ENCODE peak calls at places on chromosomes 16 and 17, in nine cellular contexts. W is MM.1S, Z is left lung, K is psoas muscle, G is cardiac muscle cell, V is stomach, F is A549, O is upper lobe of right lung, X is A673. C is an unnamed sample.

GRCh38 chr16:77289331-77289809 is 90.2 kb downstream of the SYCE1L start:
- DNase-seq in F (peak), K (no peak), Z (no peak), W (no peak), G (peak), X (no peak), O (no peak), V (no peak), C (no peak)

GRCh38 chr16:25260416-25260815 is 2.8 kb upstream of the ZKSCAN2 start:
- DNase-seq in X (no peak), W (no peak), V (no peak), F (no peak), K (no peak), G (no peak), Z (no peak), O (no peak), C (no peak)

GRCh38 chr16:88533381-88533831 is 36.8 kb upstream of the ZC3H18 start:
- DNase-seq in X (peak), Z (peak), G (peak), W (no peak), O (no peak), K (peak), F (no peak), V (no peak), C (no peak)

GRCh38 chr16:14366974-14367707 is 262.9 kb downstream of the PARN start:
- DNase-seq in W (no peak), V (no peak), X (no peak), O (no peak), F (no peak), Z (peak), K (no peak), G (no peak), C (no peak)

GRCh38 chr17:58085039-58085715 is 2.0 kb downstream of the DYNLL2 start:
- DNase-seq in X (no peak), F (no peak), O (no peak), Z (no peak), V (no peak), G (no peak), W (no peak), K (no peak), C (no peak)

GRCh38 chr16:67137605-67138004 is 13.2 kb downstream of the B3GNT9 start:
- DNase-seq in W (no peak), O (no peak), K (no peak), G (peak), X (peak), V (no peak), F (no peak), Z (no peak), C (no peak)

GRCh38 chr17:17196776-17197175 is 9.4 kb downstream of the PLD6 start:
- DNase-seq in W (no peak), O (no peak), Z (no peak), K (no peak), G (no peak), X (no peak), F (no peak), V (no peak), C (no peak)

GRCh38 chr16:88377961-88378360 is 4.8 kb upstream of the ZNF469 start:
- DNase-seq in O (peak), K (no peak), V (no peak), Z (peak), X (no peak), F (no peak), W (no peak), G (no peak), C (no peak)

GRCh38 chr17:75459590-75460267 is 3.3 kb downstream of the TMEM94 start:
- DNase-seq in X (no peak), K (no peak), O (no peak), V (peak), F (no peak), W (peak), G (no peak), Z (no peak), C (no peak)

GRCh38 chr16:180921-181667 is 835 bp downstream of the HBQ1 start:
- DNase-seq in Z (peak), F (peak), W (peak), K (peak), X (peak), O (peak), V (peak), G (peak), C (no peak)

GRCh38 chr17:65918921-65919546 is 272.9 kb downstream of the CEP112 start:
- DNase-seq in F (no peak), V (no peak), Z (no peak), K (no peak), O (no peak), G (peak), W (no peak), X (peak), C (no peak)

GRCh38 chr17:44444735-44445105 is 55.3 kb upstream of the ITGA2B start:
- DNase-seq in W (no peak), Z (no peak), G (peak), F (peak), O (no peak), K (no peak), V (no peak), X (no peak), C (no peak)

GRCh38 chr16:35296962-35297653 is 1837.7 kb downstream of the TP53TG3F start:
- DNase-seq in G (no peak), K (no peak), Z (no peak), F (no peak), O (no peak), W (no peak), V (no peak), X (no peak), C (no peak)

GRCh38 chr17:1188812-1189211 is 9.0 kb upstream of the ABR start:
- DNase-seq in W (no peak), V (peak), K (peak), O (peak), Z (peak), G (peak), X (no peak), F (no peak), C (no peak)

GRCh38 chr16:564690-565419 is 1.9 kb upstream of the NHLRC4 start:
- DNase-seq in V (no peak), W (no peak), O (no peak), X (no peak), K (no peak), G (no peak), Z (no peak), F (no peak), C (no peak)

GRCh38 chr17:80732268-80732667 is 187.6 kb downstream of the RPTOR start:
- DNase-seq in V (no peak), G (no peak), O (no peak), X (peak), W (no peak), K (no peak), Z (no peak), F (no peak), C (no peak)

GRCh38 chr17:40070895-40071719 is 8.3 kb downstream of the THRA start:
- DNase-seq in X (no peak), G (no peak), Z (peak), W (no peak), F (peak), V (peak), K (peak), O (peak), C (peak)

GRCh38 chr17:74529243-74529642 is 2.0 kb downstream of the CD300LB start:
- DNase-seq in F (no peak), Z (no peak), X (no peak), O (no peak), G (no peak), K (no peak), V (peak), W (no peak), C (peak)

GRCh38 chr17:12231027-12231682 is 210.5 kb downstream of the MAP2K4 start:
- DNase-seq in G (no peak), F (peak), X (no peak), W (no peak), V (no peak), Z (no peak), K (no peak), O (no peak), C (no peak)

GRCh38 chr16:84617068-84617630 is 729 bp downstream of the COTL1 start:
- DNase-seq in K (no peak), Z (peak), O (peak), W (no peak), G (no peak), X (no peak), V (peak), F (no peak), C (no peak)

GRCh38 chr17:77286641-77287431 is 146.1 kb downstream of the SEC14L1 start:
- DNase-seq in F (peak), W (no peak), G (peak), V (peak), Z (peak), X (no peak), O (peak), K (peak), C (peak)

GRCh38 chr16:88957887-88958577 is 19.0 kb downstream of the CBFA2T3 start:
- DNase-seq in Z (peak), W (no peak), V (no peak), X (no peak), F (no peak), K (peak), O (no peak), G (no peak), C (no peak)

GRCh38 chr16:24915576-24915975 is 69.8 kb downstream of the SLC5A11 start:
- DNase-seq in O (no peak), G (no peak), X (no peak), F (no peak), W (no peak), V (no peak), Z (no peak), K (no peak), C (no peak)

GRCh38 chr17:62819511-62820221 is 11.6 kb upstream of the MARCHF10 start:
- DNase-seq in X (peak), Z (peak), F (peak), V (peak), G (peak), O (peak), K (peak), W (no peak), C (peak)

GRCh38 chr16:82603784-82604411 is 22.9 kb upstream of the CDH13 start:
- DNase-seq in X (peak), W (no peak), V (peak), O (no peak), Z (no peak), G (peak), K (peak), F (peak), C (no peak)

GRCh38 chr16:75265911-75266701 is 14.7 kb upstream of the BCAR1 start:
- DNase-seq in G (peak), K (peak), O (peak), W (no peak), F (peak), X (peak), V (peak), Z (peak), C (no peak)

GRCh38 chr17:7328009-7328408 is 1.1 kb downstream of the NEURL4 start:
- DNase-seq in X (no peak), O (no peak), V (no peak), F (no peak), G (no peak), W (no peak), Z (no peak), K (no peak), C (no peak)

GRCh38 chr17:7328840-7329359 is at the start of gene NEURL4:
- DNase-seq in Z (no peak), F (peak), W (peak), V (no peak), X (no peak), G (peak), O (no peak), K (no peak), C (no peak)

GRCh38 chr17:7330099-7331015 is 1.2 kb upstream of the NEURL4 start:
- DNase-seq in Z (peak), G (peak), V (peak), X (peak), O (peak), K (peak), W (peak), F (peak), C (peak)

GRCh38 chr17:7327501-7327900 is 1.6 kb downstream of the NEURL4 start:
- DNase-seq in G (no peak), W (no peak), X (no peak), V (no peak), Z (no peak), F (no peak), K (no peak), O (no peak), C (no peak)

GRCh38 chr17:7329360-7330098 is 394 bp upstream of the NEURL4 start:
- DNase-seq in Z (peak), K (peak), O (peak), X (peak), F (peak), W (peak), V (peak), G (peak), C (peak)
- TF ChIP-seq CTCF in Z (no peak), K (no peak), O (no peak), X (no peak), F (no peak), W (no peak), V (no peak), G (no peak), C (no peak)

DNA sequence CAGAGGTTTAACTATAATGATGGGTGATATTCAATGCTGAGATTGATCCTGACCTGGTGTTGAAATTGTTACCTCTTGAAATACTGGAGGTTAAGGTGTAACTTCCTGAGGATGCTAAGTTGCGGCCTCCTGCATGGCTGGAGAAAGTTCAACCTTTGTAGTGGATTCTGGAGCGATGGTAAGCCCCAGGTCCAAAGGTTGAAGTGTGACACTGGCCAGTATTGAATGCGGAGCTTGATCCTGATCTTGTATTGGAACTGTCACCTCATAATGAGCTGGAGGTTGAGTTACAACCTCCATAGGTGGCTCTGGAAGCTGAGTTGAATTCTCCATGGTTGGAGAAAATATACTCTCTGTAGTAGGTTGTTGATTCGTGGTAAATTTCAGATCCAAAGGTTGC is 17.0 kb downstream of the RDM1 start:
- DNase-seq in W (no peak), X (no peak), G (no peak), Z (no peak), F (no peak), K (no peak), O (no peak), V (no peak), C (no peak)
- H3K27ac ChIP-seq in W (no peak), X (no peak), G (no peak), Z (no peak), F (no peak), K (no peak), O (no peak), V (no peak), C (no peak)

GRCh38 chr16:12215302-12216105 is 239.0 kb downstream of the SNX29 start:
- DNase-seq in V (no peak), F (no peak), K (no peak), G (no peak), W (no peak), Z (no peak), X (peak), O (no peak), C (no peak)
- TF ChIP-seq CTCF in V (no peak), F (no peak), K (no peak), G (peak), W (no peak), Z (no peak), X (peak), O (no peak), C (no peak)

DNA sequence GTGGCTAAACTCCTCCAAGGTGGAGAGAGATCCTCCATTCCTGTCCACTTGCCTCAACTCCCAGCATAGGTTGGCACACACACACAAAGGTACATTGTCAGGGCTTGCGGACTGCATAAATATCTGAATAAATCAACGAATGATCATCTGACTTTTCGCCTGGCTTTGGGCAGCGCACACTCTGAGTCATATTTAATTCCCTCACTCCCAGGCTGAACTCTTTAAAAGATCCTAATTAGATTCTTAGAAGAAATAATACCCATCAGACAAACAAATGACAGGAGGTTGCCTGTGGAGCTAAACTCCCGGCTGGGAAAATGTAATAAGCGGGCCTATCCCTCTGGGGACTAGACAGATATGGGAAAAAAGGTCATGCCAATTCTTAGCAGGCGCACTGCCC is 24.8 kb upstream of the SYT17 start:
- DNase-seq in X (peak), F (no peak), G (no peak), Z (no peak), K (no peak), O (no peak), V (no peak), W (no peak), C (no peak)
- H3K27ac ChIP-seq in X (no peak), F (no peak), G (no peak), Z (no peak), K (no peak), O (no peak), V (no peak), W (no peak), C (no peak)

GRCh38 chr17:79036609-79037008 is 12.6 kb downstream of the C1QTNF1 start:
- DNase-seq in G (peak), V (no peak), K (no peak), O (no peak), Z (no peak), F (peak), X (peak), W (no peak), C (peak)

GRCh38 chr17:79036181-79036580 is 12.2 kb downstream of the C1QTNF1 start:
- DNase-seq in Z (no peak), G (no peak), O (no peak), V (no peak), W (no peak), F (no peak), X (no peak), K (no peak), C (peak)

GRCh38 chr17:79034931-79035485 is 11.0 kb downstream of the C1QTNF1 start:
- DNase-seq in W (no peak), G (no peak), K (no peak), F (no peak), Z (no peak), X (no peak), O (peak), V (no peak), C (peak)

GRCh38 chr17:79033741-79034501 is 10.0 kb downstream of the C1QTNF1 start:
- DNase-seq in X (no peak), V (peak), O (peak), K (peak), Z (peak), G (peak), W (no peak), F (no peak), C (peak)

GRCh38 chr17:79035686-79036085 is 11.7 kb downstream of the C1QTNF1 start:
- DNase-seq in Z (no peak), K (no peak), V (no peak), X (no peak), G (no peak), F (no peak), O (no peak), W (no peak), C (peak)
- TF ChIP-seq CTCF in Z (no peak), K (no peak), V (no peak), X (no peak), G (no peak), F (no peak), O (no peak), W (no peak), C (no peak)

DNA sequence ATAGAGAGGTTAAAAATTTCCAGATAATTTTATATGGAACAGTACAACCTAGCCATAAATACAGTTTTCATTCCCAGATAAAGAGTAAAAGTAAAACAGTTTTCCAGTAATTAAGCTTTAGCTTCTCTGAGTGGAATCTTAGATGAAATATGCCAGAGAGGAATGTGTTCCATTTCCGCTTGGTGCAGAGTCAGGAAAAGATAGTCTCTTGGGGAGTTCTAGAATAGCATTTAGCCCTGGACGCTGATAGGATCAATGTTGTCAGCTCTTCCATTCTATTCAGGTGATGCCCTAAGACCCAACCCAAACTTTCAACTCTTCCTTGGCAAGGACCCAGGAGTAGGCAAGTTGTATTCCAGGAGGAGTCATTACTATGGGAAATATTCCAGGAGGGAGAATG is 30.9 kb upstream of the ABCA3 start:
- DNase-seq in Z (no peak), G (peak), V (no peak), F (no peak), K (no peak), X (peak), W (no peak), O (no peak), C (no peak)
- H3K27ac ChIP-seq in Z (no peak), G (no peak), V (no peak), F (no peak), K (no peak), X (no peak), W (no peak), O (no peak), C (no peak)

DNA sequence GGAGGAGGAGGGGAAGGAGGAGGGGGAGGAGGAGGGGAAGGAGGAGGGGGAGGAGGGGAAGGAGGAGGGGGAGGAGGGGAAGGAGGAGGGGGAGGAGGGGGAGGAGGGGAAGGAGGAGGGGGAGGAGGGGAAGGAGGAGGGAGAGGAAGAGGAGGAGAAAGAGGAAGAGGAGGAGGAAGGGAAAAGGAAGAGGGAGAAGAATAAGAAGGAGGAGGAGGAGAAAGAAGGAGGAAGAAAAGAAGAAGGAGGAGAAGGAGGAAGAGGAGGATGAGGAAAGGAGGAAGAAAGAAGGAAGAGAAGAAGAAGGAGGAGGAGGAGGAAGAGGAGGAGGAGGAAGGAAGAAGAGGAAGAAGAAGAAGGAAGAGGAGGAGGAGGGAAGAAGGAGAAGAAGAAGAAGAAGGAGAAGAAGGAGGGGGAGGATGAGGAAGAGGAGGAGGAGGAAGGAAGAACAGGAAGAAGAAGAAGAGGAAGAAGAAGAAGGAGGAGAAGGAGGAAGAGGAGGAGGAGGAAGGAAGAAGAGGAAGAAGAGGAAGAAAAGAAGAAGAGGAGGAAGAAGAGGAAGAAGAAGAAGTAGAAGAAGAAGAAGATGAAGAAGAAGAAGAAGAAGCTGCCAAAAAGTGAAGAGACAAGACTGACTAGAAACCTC is 103.8 kb downstream of the C16orf78 start:
- DNase-seq in X (no peak), Z (no peak), O (no peak), W (no peak), V (no peak), G (no peak), K (no peak), F (no peak), C (no peak)
- TF ChIP-seq CTCF in X (no peak), Z (no peak), O (no peak), W (no peak), V (no peak), G (no peak), K (no peak), F (no peak), C (no peak)

C was measured in RWPE2.